ENCODE peak calls at places on chromosomes 5 and 9, in four cellular contexts. One of them, this sample, is unnamed.

GRCh38 chr5:132500931-132501628 is 10.5 kb upstream of the IRF1 start:
- DNase-seq in stomach: peak
- DNase-seq in T-helper 9 cell: peak
- DNase-seq in CD8-positive, alpha-beta T cell: peak
- DNase-seq in this sample: peak

GRCh38 chr9:114125614-114126013 is 26.5 kb upstream of the KIF12 start:
- DNase-seq in stomach: no peak
- DNase-seq in T-helper 9 cell: no peak
- DNase-seq in CD8-positive, alpha-beta T cell: no peak
- DNase-seq in this sample: no peak

GRCh38 chr9:123421211-123421585 is 65.2 kb downstream of the CRB2 start:
- DNase-seq in stomach: no peak
- DNase-seq in T-helper 9 cell: no peak
- DNase-seq in CD8-positive, alpha-beta T cell: no peak
- DNase-seq in this sample: no peak

GRCh38 chr5:167392252-167392651 is 899.2 kb upstream of the WWC1 start:
- DNase-seq in stomach: no peak
- DNase-seq in T-helper 9 cell: no peak
- DNase-seq in CD8-positive, alpha-beta T cell: no peak
- DNase-seq in this sample: no peak

GRCh38 chr9:86022687-86023266 is 76.6 kb downstream of the GOLM1 start:
- DNase-seq in stomach: no peak
- DNase-seq in T-helper 9 cell: no peak
- DNase-seq in CD8-positive, alpha-beta T cell: no peak
- DNase-seq in this sample: no peak

GRCh38 chr9:7500521-7500920 is 299.1 kb downstream of the DMAC1 start:
- DNase-seq in stomach: no peak
- DNase-seq in T-helper 9 cell: no peak
- DNase-seq in CD8-positive, alpha-beta T cell: no peak
- DNase-seq in this sample: no peak

GRCh38 chr9:38208206-38208901 is 139.3 kb upstream of the SHB start:
- DNase-seq in stomach: no peak
- DNase-seq in T-helper 9 cell: no peak
- DNase-seq in CD8-positive, alpha-beta T cell: no peak
- DNase-seq in this sample: no peak

GRCh38 chr5:100667021-100667671 is 132.0 kb downstream of the FAM174A start:
- DNase-seq in stomach: no peak
- DNase-seq in T-helper 9 cell: no peak
- DNase-seq in CD8-positive, alpha-beta T cell: no peak
- DNase-seq in this sample: no peak

GRCh38 chr5:40112875-40113274 is 566.8 kb upstream of the PTGER4 start:
- DNase-seq in stomach: no peak
- DNase-seq in T-helper 9 cell: no peak
- DNase-seq in CD8-positive, alpha-beta T cell: no peak
- DNase-seq in this sample: no peak

GRCh38 chr5:58462623-58463230 is 2.8 kb upstream of the PLK2 start:
- DNase-seq in stomach: peak
- DNase-seq in T-helper 9 cell: peak
- DNase-seq in CD8-positive, alpha-beta T cell: no peak
- DNase-seq in this sample: no peak

GRCh38 chr5:169751490-169751889 is 114.4 kb downstream of the DOCK2 start:
- DNase-seq in stomach: no peak
- DNase-seq in T-helper 9 cell: no peak
- DNase-seq in CD8-positive, alpha-beta T cell: no peak
- DNase-seq in this sample: no peak

GRCh38 chr9:14578030-14578429 is 115.2 kb downstream of the ZDHHC21 start:
- DNase-seq in stomach: no peak
- DNase-seq in T-helper 9 cell: no peak
- DNase-seq in CD8-positive, alpha-beta T cell: no peak
- DNase-seq in this sample: no peak

GRCh38 chr5:51095481-51095880 is 287.8 kb upstream of the ISL1 start:
- DNase-seq in stomach: no peak
- DNase-seq in T-helper 9 cell: no peak
- DNase-seq in CD8-positive, alpha-beta T cell: no peak
- DNase-seq in this sample: no peak

GRCh38 chr5:180830253-180831138 is 27.9 kb upstream of the MGAT1 start:
- DNase-seq in stomach: peak
- DNase-seq in T-helper 9 cell: peak
- DNase-seq in CD8-positive, alpha-beta T cell: peak
- DNase-seq in this sample: peak

GRCh38 chr9:125651907-125652306 is 55.1 kb downstream of the MAPKAP1 start:
- DNase-seq in stomach: no peak
- DNase-seq in T-helper 9 cell: no peak
- DNase-seq in CD8-positive, alpha-beta T cell: no peak
- DNase-seq in this sample: no peak

GRCh38 chr9:1718836-1719235 is 296.3 kb upstream of the SMARCA2 start:
- DNase-seq in stomach: no peak
- DNase-seq in T-helper 9 cell: no peak
- DNase-seq in CD8-positive, alpha-beta T cell: no peak
- DNase-seq in this sample: no peak

GRCh38 chr9:34343605-34344004 is 14.2 kb downstream of the NUDT2 start:
- DNase-seq in stomach: no peak
- DNase-seq in T-helper 9 cell: no peak
- DNase-seq in CD8-positive, alpha-beta T cell: no peak
- DNase-seq in this sample: no peak